ENCODE peak calls at places on chromosome 12, in six cellular contexts. A, I, Y, Q, X and F are unnamed samples. For H3K9me3, the result is how much of the 10 kb centered on the place peaks cover.

GRCh38 chr12:71315328-71315960 is 124.2 kb upstream of the LGR5 start:
- DNase-seq in A (no peak), I (no peak), Y (no peak), Q (peak), X (no peak), F (no peak)

GRCh38 chr12:98894412-98895085 is 249.5 kb downstream of the APAF1 start:
- DNase-seq in A (no peak), I (no peak), Y (no peak), Q (no peak), X (no peak), F (no peak)

GRCh38 chr12:109036975-109037374 is 15.4 kb upstream of the USP30 start:
- DNase-seq in A (no peak), I (no peak), Y (no peak), Q (no peak), X (no peak), F (no peak)

GRCh38 chr12:46208370-46208769 is 60.5 kb downstream of the SLC38A1 start:
- DNase-seq in A (no peak), I (no peak), Y (no peak), Q (no peak), X (no peak), F (no peak)

GRCh38 chr12:50326636-50327284 is 43.4 kb upstream of the LIMA1 start:
- DNase-seq in A (peak), I (peak), Y (no peak), Q (peak), X (no peak), F (peak)

GRCh38 chr12:122368361-122369073 is 54.0 kb downstream of the CLIP1 start:
- DNase-seq in A (peak), I (peak), Y (no peak), Q (peak), X (peak), F (peak)

GRCh38 chr12:107457536-107457935 is 228.1 kb upstream of the PWP1 start:
- DNase-seq in A (no peak), I (no peak), Y (no peak), Q (no peak), X (no peak), F (no peak)

GRCh38 chr12:86249856-86250255 is 6.3 kb downstream of the MGAT4C start:
- DNase-seq in A (peak), I (no peak), Y (no peak), Q (peak), X (no peak), F (peak)

GRCh38 chr12:69490920-69491643 is 20.9 kb downstream of the FRS2 start:
- DNase-seq in A (no peak), I (no peak), Y (no peak), Q (no peak), X (no peak), F (no peak)

GRCh38 chr12:90712671-90713070 is 242.3 kb downstream of the CCER1 start:
- DNase-seq in A (no peak), I (no peak), Y (no peak), Q (no peak), X (no peak), F (no peak)

GRCh38 chr12:104877107-104877705 is 80.9 kb downstream of the SLC41A2 start:
- DNase-seq in A (peak), I (peak), Y (no peak), Q (peak), X (no peak), F (no peak)

GRCh38 chr12:75703131-75703530 is 191.7 kb upstream of the KRR1 start:
- DNase-seq in A (no peak), I (no peak), Y (no peak), Q (no peak), X (no peak), F (no peak)

GRCh38 chr12:57454566-57455373 is at the start of gene INHBE:
- DNase-seq in A (peak), I (peak), Y (no peak), Q (peak), X (no peak), F (peak)

GRCh38 chr12:109088818-109089217 is 4.5 kb downstream of the ALKBH2 start:
- DNase-seq in A (peak), I (no peak), Y (no peak), Q (peak), X (no peak), F (no peak)

GRCh38 chr12:14554281-14555008 is 13.2 kb downstream of the PLBD1 start:
- DNase-seq in A (no peak), I (peak), Y (peak), Q (peak), X (no peak), F (no peak)

GRCh38 chr12:74890237-74890599 is 319.4 kb downstream of the KCNC2 start:
- DNase-seq in A (peak), I (peak), Y (no peak), Q (peak), X (peak), F (peak)

GRCh38 chr12:52243774-52244614 is 11.0 kb downstream of the KRT7 start:
- DNase-seq in A (peak), I (peak), Y (peak), Q (peak), X (peak), F (peak)

GRCh38 chr12:49049566-49050224 is 10.9 kb downstream of the KMT2D start:
- DNase-seq in A (peak), I (no peak), Y (no peak), Q (no peak), X (no peak), F (peak)

GRCh38 chr12:9240776-9241175 is 32.6 kb upstream of the PZP start:
- DNase-seq in A (no peak), I (no peak), Y (no peak), Q (no peak), X (no peak), F (no peak)

GRCh38 chr12:104865080-104865479 is 93.0 kb downstream of the SLC41A2 start:
- DNase-seq in A (no peak), I (no peak), Y (no peak), Q (no peak), X (no peak), F (no peak)

GRCh38 chr12:52686063-52686462 is 5.9 kb upstream of the KRT1 start:
- DNase-seq in A (no peak), I (no peak), Y (no peak), Q (no peak), X (no peak), F (no peak)

DNA sequence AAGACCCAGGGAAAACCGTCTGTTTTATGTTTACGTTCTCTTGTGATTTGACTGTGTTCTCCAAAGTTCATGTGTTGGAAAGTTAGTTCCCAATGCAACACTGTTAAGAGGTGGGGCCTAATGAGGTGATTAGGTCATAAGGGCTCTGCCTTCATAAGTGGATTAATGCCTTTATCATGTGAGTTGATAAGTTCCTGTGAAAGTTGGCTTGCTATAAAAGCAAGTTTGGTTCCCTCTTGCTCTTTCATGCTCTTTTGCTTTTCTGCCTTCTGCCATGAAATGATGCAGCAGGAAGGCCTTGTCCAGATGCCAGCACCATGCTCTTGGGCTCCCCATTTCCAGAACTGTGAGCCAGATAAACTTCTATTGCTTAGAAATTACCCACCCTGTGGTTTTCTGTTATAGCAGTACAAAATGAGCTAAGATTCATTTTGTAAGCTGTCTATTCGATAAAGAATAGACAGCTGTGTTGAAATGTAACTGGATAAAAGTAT is 41.9 kb downstream of the SLC16A7 start:
- DNase-seq in A (peak), I (no peak), Y (no peak), Q (no peak), X (no peak), F (no peak)
- H3K9me3 ChIP-seq in A (under half), I (under half), Y (under half), Q (under half), X (under half), F (under half)

DNA sequence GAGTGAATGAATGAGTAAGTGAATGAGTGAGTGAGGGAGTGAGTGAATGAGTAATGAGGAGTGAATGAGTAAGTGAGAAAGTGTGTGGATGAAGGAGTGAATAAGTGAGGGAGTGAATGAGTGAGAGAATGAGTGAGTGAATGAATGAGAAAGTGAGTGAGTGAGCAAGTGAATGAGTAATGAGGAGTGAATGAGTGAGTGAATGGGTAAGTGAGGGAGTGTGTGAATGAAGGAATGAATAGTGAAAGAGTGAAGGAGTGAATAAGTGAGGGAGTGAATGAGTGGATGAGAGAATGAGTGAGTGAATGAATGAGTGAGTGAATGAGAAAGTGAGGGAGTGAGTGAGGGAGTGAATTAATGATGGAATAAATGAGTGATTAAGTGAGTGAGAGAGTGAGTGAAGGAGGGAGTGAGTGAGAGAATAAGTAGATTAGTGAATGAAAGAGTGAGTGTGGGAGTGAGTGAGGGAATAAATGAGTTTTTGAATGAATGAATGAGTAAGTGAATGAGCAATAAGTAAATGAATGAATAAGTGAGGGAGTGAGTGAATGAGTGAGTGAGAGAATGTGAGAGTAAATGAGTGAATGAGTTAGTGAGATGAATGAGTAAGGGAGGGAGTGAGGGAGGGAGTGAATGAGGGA is 364.5 kb downstream of the ADGRD1 start:
- DNase-seq in A (no peak), I (no peak), Y (no peak), Q (no peak), X (no peak), F (no peak)
- H3K9me3 ChIP-seq in A (under half), I (under half), Y (under half), Q (under half), X (under half), F (under half)

DNA sequence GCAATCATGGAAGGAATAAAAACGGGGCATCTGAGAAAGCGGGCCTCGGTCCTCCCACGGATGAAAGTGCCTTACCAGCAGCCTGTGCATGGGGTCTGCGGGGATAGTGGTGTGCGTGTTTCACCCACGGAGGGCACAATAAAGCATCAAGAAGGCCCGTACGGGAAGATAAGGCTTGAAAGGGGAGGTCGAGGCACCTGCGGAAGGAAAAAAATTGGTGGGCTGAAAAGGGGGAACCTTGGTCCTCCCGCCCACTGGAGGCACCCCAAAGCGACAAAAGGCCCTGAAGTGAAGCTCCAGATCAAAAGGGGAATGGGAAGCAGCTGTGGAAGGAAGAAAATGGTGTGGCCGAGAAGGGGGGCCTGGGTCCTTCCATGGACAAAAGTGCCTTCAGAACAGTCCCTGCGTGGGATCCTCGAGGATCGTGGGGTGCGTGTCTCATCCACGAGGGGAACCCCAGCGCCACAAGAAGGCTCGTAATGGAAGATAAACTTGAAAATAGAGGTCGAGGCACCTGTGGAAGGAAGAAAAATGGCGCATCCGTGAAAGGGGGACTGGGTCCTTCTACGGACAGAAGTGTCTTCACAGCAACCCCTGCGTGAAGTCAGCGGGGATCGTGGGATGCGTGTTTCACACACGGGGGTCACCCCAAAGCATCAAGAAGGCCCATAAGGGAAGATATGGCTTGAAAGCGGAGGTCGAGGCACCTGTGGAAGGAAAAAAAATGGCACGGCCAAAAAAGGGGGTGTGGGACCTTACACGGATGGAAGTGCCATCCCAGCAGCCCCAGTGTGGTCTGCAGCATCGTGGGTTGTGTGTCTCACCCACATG is 276.9 kb downstream of the ALG10 start:
- DNase-seq in A (no peak), I (no peak), Y (no peak), Q (no peak), X (no peak), F (no peak)
- H3K9me3 ChIP-seq in A (half or more), I (under half), Y (under half), Q (under half), X (under half), F (half or more)

GRCh38 chr12:133083345-133083744 is 2.6 kb downstream of the ZNF140 start:
- DNase-seq in A (no peak), I (no peak), Y (no peak), Q (no peak), X (no peak), F (no peak)
- H3K9me3 ChIP-seq in A (half or more), I (under half), Y (half or more), Q (under half), X (half or more), F (half or more)

GRCh38 chr12:34390846-34391700 is 368.8 kb downstream of the ALG10 start:
- DNase-seq in A (no peak), I (no peak), Y (peak), Q (no peak), X (no peak), F (no peak)
- H3K9me3 ChIP-seq in A (half or more), I (under half), Y (half or more), Q (under half), X (under half), F (half or more)

DNA sequence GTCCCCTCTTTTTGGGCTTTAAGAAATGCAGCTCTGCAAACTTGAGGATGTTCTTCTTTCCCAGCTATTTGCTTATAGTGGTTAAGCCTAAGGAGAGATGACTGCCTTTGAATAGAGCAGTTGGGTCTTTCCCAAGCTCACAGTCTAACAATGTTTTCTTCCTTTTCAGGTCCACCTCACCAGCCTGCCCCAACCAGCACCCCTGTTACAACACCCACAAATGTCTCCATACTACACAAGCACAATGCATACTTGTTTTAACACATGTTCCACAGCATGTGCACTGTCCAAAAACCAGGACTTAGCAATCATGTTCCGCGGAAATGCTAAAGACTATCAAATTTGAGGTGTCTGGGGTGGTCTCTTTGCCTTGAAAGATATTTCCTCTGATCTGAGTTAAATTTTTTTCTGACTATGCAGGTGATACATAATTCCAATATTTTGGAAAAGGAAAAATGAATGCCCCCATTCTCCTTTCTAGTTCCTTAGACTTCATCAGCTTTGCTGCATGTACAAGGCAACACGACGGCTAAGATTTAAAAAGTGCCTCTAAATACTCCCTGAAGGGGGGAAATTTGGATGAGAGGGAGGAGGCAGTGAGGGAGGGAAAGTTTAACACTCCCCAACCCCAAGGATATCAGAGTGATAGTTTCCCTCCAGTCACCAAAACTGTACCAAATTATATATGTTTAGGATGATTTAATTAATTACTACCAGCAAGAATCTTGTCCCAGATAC is 6.6 kb upstream of the HOXC13 start:
- DNase-seq in A (no peak), I (no peak), Y (no peak), Q (no peak), X (no peak), F (no peak)
- H3K9me3 ChIP-seq in A (under half), I (under half), Y (under half), Q (under half), X (under half), F (under half)

DNA sequence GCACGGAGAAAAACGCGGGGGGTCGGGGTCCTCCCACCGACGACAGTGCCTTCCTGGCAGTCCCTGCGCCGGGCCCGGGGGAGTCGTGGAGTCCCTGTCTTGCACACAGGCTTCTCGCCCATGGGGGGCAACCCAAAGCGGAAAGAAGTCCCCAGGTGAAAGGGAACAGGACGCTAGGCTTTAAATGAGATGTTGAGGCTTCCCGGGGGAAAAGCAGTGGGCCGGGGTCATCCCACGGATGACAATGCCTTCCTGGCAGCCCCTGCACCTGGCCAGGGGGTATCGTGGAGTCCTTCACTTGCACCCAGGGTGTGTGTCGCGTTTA is 162.9 kb upstream of the ALG10B start:
- DNase-seq in A (no peak), I (no peak), Y (no peak), Q (no peak), X (no peak), F (no peak)
- H3K9me3 ChIP-seq in A (half or more), I (under half), Y (under half), Q (under half), X (under half), F (half or more)

DNA sequence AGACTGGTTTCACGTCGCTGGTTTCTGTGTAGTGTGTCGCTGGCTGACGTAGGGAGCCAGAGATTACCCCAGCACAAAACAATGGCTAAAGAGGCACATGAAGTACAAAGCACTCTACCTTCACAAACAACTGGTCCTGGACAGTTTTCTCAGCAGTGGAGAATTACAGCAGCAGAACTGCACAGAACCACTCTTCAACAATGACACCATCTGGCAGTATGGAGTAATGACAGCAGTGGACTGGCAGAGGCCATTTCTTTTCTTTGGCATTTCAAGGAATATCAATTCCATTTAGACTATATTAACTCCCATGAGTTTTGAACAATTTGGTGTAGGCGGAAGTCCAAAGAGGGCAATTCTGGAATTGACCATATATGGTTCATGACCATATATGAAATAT is 1074.1 kb downstream of the AACS start:
- DNase-seq in A (no peak), I (no peak), Y (no peak), Q (no peak), X (no peak), F (no peak)
- H3K9me3 ChIP-seq in A (under half), I (under half), Y (half or more), Q (under half), X (under half), F (under half)

DNA sequence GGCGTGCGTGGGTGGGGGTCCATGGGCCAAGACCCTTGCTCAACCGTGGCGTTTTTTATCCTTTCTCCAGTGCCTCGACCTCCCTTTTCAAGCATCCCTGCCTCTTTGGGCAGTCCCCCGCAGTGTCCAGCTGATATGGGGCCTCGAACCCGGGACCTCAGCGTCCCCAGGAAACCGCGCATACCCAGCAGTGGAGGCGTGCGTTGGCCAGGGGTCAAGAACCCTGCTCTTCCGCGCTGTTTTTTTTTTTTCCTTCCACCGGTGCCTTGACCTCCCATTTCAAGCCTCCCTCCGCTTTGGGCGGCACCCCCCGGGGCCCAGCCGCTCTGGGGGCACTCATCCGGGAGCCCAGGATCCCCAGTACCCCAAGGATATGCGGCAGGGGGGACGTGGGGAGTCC is 325.8 kb downstream of the ALG10 start:
- DNase-seq in A (no peak), I (no peak), Y (no peak), Q (no peak), X (no peak), F (no peak)
- H3K9me3 ChIP-seq in A (under half), I (under half), Y (under half), Q (under half), X (under half), F (half or more)